ENCODE peak calls at places on chromosomes 11 and 22, in nine cellular contexts. Y is GM03348, Q is RCC 7860, C is endothelial cell, S is coronary artery, X is NCI-H1092, T is AML-193, P is GDM1, R is NCI-H460. U is an unnamed sample.

GRCh38 chr22:37185646-37186227 is 2.3 kb downstream of the C1QTNF6 start:
- DNase-seq in Y (no peak), Q (no peak), C (no peak), S (no peak), X (no peak), T (no peak), P (no peak), R (no peak), U (no peak)

GRCh38 chr11:73012121-73012863 is 129.8 kb downstream of the FCHSD2 start:
- DNase-seq in Y (peak), Q (no peak), C (no peak), S (no peak), X (no peak), T (no peak), P (no peak), R (no peak), U (no peak)

GRCh38 chr11:79168530-79169110 is 272.2 kb downstream of the TENM4 start:
- DNase-seq in Y (no peak), Q (no peak), C (no peak), S (no peak), X (no peak), T (no peak), P (no peak), R (no peak), U (no peak)

GRCh38 chr22:20550851-20551744 is 43.7 kb downstream of the MED15 start:
- DNase-seq in Y (peak), Q (peak), C (no peak), S (peak), X (no peak), T (no peak), P (no peak), R (no peak), U (no peak)

GRCh38 chr11:23727821-23728220 is 769.0 kb upstream of the LUZP2 start:
- DNase-seq in Y (peak), Q (no peak), C (no peak), S (no peak), X (no peak), T (no peak), P (no peak), R (peak), U (no peak)

GRCh38 chr11:121426476-121427454 is 25.3 kb upstream of the SORL1 start:
- DNase-seq in Y (peak), Q (no peak), C (peak), S (no peak), X (peak), T (no peak), P (no peak), R (no peak), U (no peak)

GRCh38 chr11:16402654-16403447 is 46.5 kb upstream of the SOX6 start:
- DNase-seq in Y (no peak), Q (no peak), C (no peak), S (no peak), X (no peak), T (no peak), P (no peak), R (no peak), U (no peak)

GRCh38 chr11:134144744-134145143 is 75.9 kb downstream of the JAM3 start:
- DNase-seq in Y (no peak), Q (no peak), C (no peak), S (no peak), X (no peak), T (no peak), P (no peak), R (no peak), U (no peak)

GRCh38 chr11:121039971-121040613 is 16.2 kb downstream of the TBCEL start:
- DNase-seq in Y (no peak), Q (no peak), C (no peak), S (no peak), X (no peak), T (no peak), P (no peak), R (no peak), U (no peak)

GRCh38 chr11:290621-291231 is 1.8 kb downstream of the PGGHG start:
- DNase-seq in Y (no peak), Q (no peak), C (no peak), S (no peak), X (no peak), T (no peak), P (no peak), R (no peak), U (no peak)

GRCh38 chr11:61148016-61148640 is 13.1 kb downstream of the VPS37C start:
- DNase-seq in Y (no peak), Q (no peak), C (no peak), S (no peak), X (no peak), T (no peak), P (no peak), R (no peak), U (no peak)

U was measured in activated T-helper 1 cell treated with anti-CD3 and anti-CD28 coated beads, Interleukin-12 subunit alpha, Interleukin-12 subunit beta, Interleukin-2, Interleukin-4 antibody, amounts not matched to agents 30 ng/mL and 10 ng/mL and 1 ng/mL, durations not matched to agents 14 hours and 24 hours and 36 hours.